ENCODE peak calls at places on chromosomes 1 and 21, in seven cellular contexts. L is mucosa of descending colon, U is heart left ventricle, K is lower lobe of right lung, D is right lobe of liver, W is heart right ventricle, T is lung. S is an unnamed sample. For H3K4me1, the result is how much of the 10 kb centered on the place peaks cover.

GRCh38 chr1:24770891-24771290 is 25.6 kb downstream of the CLIC4 start:
- DNase-seq in W (no peak), U (no peak), D (no peak), T (no peak), K (no peak), L (no peak), S (no peak)

GRCh38 chr1:180235502-180236239 is 5.6 kb downstream of the LHX4 start:
- DNase-seq in W (no peak), K (no peak), D (no peak), T (no peak), L (no peak), U (no peak), S (no peak)

GRCh38 chr1:12181568-12181967 is 14.8 kb downstream of the TNFRSF1B start:
- DNase-seq in D (no peak), L (no peak), K (no peak), W (no peak), U (no peak), T (no peak), S (no peak)

GRCh38 chr1:156639601-156640101 is 2.3 kb upstream of the BCAN start:
- DNase-seq in K (no peak), L (no peak), D (no peak), U (no peak), W (no peak), T (no peak), S (no peak)

GRCh38 chr1:9590945-9591668 is 2.4 kb downstream of the TMEM201 start:
- DNase-seq in U (peak), D (no peak), T (no peak), K (peak), L (no peak), W (no peak), S (no peak)

GRCh38 chr1:29235955-29236742 is at the start of gene PTPRU:
- DNase-seq in W (peak), K (peak), L (peak), T (peak), U (peak), D (peak), S (peak)

GRCh38 chr1:221813887-221814286 is 72.0 kb upstream of the DUSP10 start:
- DNase-seq in K (no peak), D (no peak), U (no peak), L (no peak), W (no peak), T (no peak), S (no peak)

GRCh38 chr1:66527688-66528087 is 6.3 kb upstream of the SGIP1 start:
- DNase-seq in U (no peak), T (no peak), W (no peak), K (no peak), L (no peak), D (no peak), S (no peak)

GRCh38 chr1:4796161-4796998 is 142.0 kb downstream of the AJAP1 start:
- DNase-seq in U (no peak), T (no peak), K (no peak), W (no peak), D (no peak), L (no peak), S (no peak)

GRCh38 chr1:47137925-47138615 is 829 bp downstream of the CYP4A22 start:
- DNase-seq in D (peak), L (no peak), T (no peak), W (no peak), K (no peak), U (no peak), S (no peak)

GRCh38 chr1:220243947-220244346 is 28.3 kb downstream of the RAB3GAP2 start:
- DNase-seq in T (no peak), D (no peak), U (no peak), L (no peak), K (no peak), W (no peak), S (no peak)

GRCh38 chr1:59678809-59679228 is 135.9 kb upstream of the HOOK1 start:
- DNase-seq in U (no peak), K (no peak), D (no peak), T (no peak), L (no peak), W (no peak), S (no peak)

GRCh38 chr1:201275266-201275666 is 8.0 kb upstream of the PKP1 start:
- DNase-seq in W (peak), U (peak), T (no peak), D (no peak), L (peak), K (no peak), S (no peak)

GRCh38 chr1:220513834-220514233 is 14.1 kb upstream of the MARK1 start:
- DNase-seq in W (no peak), T (no peak), K (no peak), L (no peak), D (no peak), U (no peak), S (no peak)

GRCh38 chr1:115365738-115366137 is 27.7 kb upstream of the NGF start:
- DNase-seq in T (no peak), U (peak), L (peak), W (peak), K (no peak), D (no peak), S (peak)

GRCh38 chr1:22717038-22717758 is 6.6 kb downstream of the EPHB2 start:
- DNase-seq in L (peak), D (no peak), T (no peak), W (no peak), U (no peak), K (no peak), S (peak)

GRCh38 chr1:152461544-152461943 is 47.5 kb upstream of the CRNN start:
- DNase-seq in L (peak), K (no peak), U (peak), W (peak), D (no peak), T (peak), S (peak)

GRCh38 chr1:162732566-162733335 is 57.8 kb upstream of the HSD17B7 start:
- DNase-seq in L (peak), W (peak), K (no peak), T (no peak), U (peak), D (no peak), S (peak)

GRCh38 chr1:229070168-229070567 is 200.7 kb upstream of the RAB4A start:
- DNase-seq in K (peak), U (peak), W (peak), D (peak), T (peak), L (peak), S (peak)

GRCh38 chr1:96979287-96979686 is 257.7 kb downstream of the PTBP2 start:
- DNase-seq in W (peak), T (no peak), D (no peak), L (peak), U (no peak), K (no peak), S (no peak)

GRCh38 chr1:37473431-37474050 is 839 bp upstream of the ZC3H12A start:
- DNase-seq in K (no peak), W (no peak), D (no peak), T (no peak), L (peak), U (no peak), S (peak)

GRCh38 chr1:86515597-86515996 is 31.3 kb upstream of the CLCA4 start:
- DNase-seq in W (no peak), T (no peak), D (no peak), L (peak), U (no peak), K (no peak), S (no peak)

GRCh38 chr1:231971397-231972233 is 345.0 kb downstream of the DISC1 start:
- DNase-seq in W (peak), D (no peak), U (peak), L (no peak), K (no peak), T (no peak), S (no peak)

GRCh38 chr21:15850645-15851044 is 120.9 kb downstream of the USP25 start:
- DNase-seq in D (no peak), T (no peak), W (no peak), L (no peak), U (no peak), K (no peak), S (no peak)

GRCh38 chr21:45863267-45863666 is 118.3 kb upstream of the COL6A1 start:
- DNase-seq in K (peak), L (no peak), W (no peak), D (no peak), U (no peak), T (no peak), S (no peak)

GRCh38 chr1:152440635-152441471 is 26.8 kb upstream of the CRNN start:
- DNase-seq in K (peak), T (peak), L (peak), W (peak), U (peak), D (peak), S (peak)

GRCh38 chr1:232283864-232284263 is 346.1 kb downstream of the SIPA1L2 start:
- DNase-seq in T (no peak), K (no peak), L (no peak), D (no peak), U (no peak), W (no peak), S (no peak)

GRCh38 chr1:18619467-18619835 is 11.2 kb upstream of the PAX7 start:
- DNase-seq in D (no peak), L (no peak), K (no peak), W (no peak), U (no peak), T (no peak), S (no peak)

GRCh38 chr1:87684194-87684593 is 355.5 kb downstream of the LMO4 start:
- DNase-seq in D (no peak), W (peak), U (peak), L (peak), T (no peak), K (no peak), S (peak)

GRCh38 chr1:7623886-7624285 is 147.2 kb upstream of the VAMP3 start:
- DNase-seq in T (no peak), L (no peak), U (no peak), D (no peak), W (no peak), K (peak), S (no peak)

GRCh38 chr1:73862343-73862742 is 335.6 kb downstream of the LRRIQ3 start:
- DNase-seq in T (no peak), U (no peak), D (no peak), K (no peak), W (no peak), L (no peak), S (no peak)

GRCh38 chr1:201218409-201218808 is 27.8 kb downstream of the IGFN1 start:
- DNase-seq in D (no peak), T (no peak), K (no peak), W (no peak), U (no peak), L (no peak), S (no peak)

GRCh38 chr1:27570383-27570755 is 33.6 kb downstream of the AHDC1 start:
- DNase-seq in D (no peak), L (no peak), U (no peak), T (no peak), W (no peak), K (no peak), S (no peak)

GRCh38 chr1:23194119-23194984 is 22.9 kb downstream of the HTR1D start:
- DNase-seq in L (no peak), K (no peak), U (no peak), W (no peak), D (no peak), T (no peak), S (no peak)

GRCh38 chr1:201690528-201690927 is 138.4 kb upstream of the IPO9 start:
- DNase-seq in W (no peak), K (no peak), D (no peak), U (no peak), L (no peak), T (no peak), S (no peak)

GRCh38 chr1:184419734-184420161 is 32.9 kb downstream of the C1orf21 start:
- DNase-seq in W (no peak), K (no peak), D (no peak), U (no peak), T (no peak), L (no peak), S (no peak)

GRCh38 chr1:156347337-156347736 is 9.0 kb downstream of the TSACC start:
- DNase-seq in T (no peak), K (no peak), W (no peak), U (no peak), D (no peak), L (no peak), S (no peak)

DNA sequence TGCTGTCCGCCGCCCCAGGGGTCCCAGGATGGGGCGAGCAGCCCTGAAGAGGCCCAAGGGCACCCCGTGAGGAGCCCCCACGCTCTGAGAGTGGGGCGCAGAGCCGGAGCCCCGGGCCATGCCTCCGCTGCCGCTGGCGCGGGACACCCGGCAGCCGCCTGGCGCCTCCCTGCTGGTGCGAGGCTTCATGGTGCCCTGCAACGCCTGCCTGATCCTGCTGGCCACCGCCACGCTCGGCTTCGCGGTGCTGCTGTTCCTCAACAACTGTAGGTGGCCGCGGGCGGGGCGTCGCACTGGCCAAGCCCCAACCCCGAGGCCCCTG is 14.5 kb downstream of the AGRN start:
- DNase-seq in U (no peak), K (no peak), L (no peak), D (no peak), W (no peak), T (no peak), S (no peak)
- H3K4me1 ChIP-seq in U (under half), K (under half), L (under half), D (under half), W (under half), T (under half), S (under half)

DNA sequence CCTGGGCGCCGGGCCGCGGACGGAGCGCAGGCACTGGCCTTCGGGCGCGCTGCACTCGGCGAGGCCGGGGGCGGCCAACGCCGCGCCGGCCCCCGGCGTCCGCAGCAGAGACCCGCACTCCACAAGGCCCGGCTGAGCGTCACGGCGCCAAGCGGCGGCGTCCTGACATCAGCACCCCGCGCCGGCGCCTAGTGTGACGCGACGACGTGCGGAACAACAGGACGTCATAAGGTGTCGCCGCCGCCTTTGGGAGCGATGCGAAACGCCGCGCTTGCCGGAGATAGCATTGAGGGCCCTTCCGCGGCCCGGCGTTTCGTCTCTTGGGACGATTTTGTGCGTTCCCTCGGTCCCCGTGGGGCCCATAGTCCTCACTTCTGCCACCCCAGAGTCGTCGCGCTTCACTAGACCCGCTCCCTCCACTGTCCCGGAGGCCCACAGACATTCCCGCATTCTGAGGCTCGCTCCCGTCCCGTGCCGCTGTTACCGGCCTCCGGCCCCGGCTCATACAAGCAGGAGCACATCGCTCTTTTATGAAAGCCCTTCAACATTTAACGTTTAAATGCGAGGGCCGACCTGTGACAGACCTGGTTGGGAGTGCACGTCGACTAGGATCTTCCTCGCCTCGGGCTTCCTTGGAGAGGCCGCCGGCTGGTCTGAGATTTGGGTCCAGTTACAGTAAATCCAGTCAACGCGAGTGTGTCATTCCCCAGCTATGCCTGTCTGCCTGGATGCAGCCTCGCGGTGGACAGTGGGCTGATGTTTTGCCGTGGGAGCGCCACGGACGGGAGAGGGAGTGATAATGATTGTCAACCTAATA is at the start of gene SSU72:
- DNase-seq in W (peak), L (peak), D (peak), K (peak), T (peak), U (peak), S (peak)
- TF ChIP-seq CTCF in W (no peak), L (no peak), D (no peak), K (no peak), T (no peak), U (no peak), S (no peak)

GRCh38 chr1:39152923-39153322 is 51.6 kb upstream of the MACF1 start:
- DNase-seq in L (no peak), T (no peak), W (no peak), D (no peak), K (no peak), U (no peak), S (no peak)
- H3K4me1 ChIP-seq in L (under half), T (under half), W (under half), D (half or more), K (half or more), U (half or more), S (half or more)

DNA sequence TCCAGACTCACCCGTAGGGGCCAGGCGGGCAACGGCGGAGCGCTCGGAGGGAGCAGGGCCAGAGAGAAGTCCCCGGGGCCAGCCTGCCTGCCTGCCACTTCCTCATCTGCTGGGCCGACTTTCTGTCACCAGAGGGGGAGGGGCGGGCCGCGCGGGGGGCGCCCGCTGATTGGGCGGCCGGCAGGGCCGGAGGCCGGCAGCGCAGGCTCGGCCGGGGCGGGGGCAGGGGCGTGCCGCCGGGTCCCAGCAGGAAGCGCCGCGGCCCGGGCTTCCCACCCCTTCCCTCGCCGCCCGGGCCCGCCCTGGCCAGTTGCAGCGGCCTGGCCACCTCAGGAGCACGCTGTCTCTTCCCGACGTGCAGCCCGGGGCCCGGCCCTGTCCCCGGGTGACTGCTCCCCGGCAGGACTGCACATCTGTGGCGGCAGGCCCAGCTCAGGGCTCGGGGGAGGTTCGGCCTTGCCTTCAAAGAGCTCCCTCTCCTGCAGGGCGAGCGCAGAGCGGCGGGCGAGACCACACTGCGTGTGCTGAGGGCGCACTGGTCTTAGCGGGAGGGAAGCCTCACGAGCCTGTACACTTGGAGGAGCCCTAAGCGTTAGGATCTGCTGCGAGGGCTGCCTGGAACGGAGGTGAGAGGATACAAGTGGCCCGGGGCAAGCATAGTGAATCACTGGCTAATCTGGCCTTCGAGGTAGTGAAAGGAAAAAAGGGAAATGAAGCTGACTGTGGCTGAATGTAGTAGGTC is at the start of gene ELOVL1:
- DNase-seq in L (peak), U (peak), K (peak), W (peak), T (peak), D (peak), S (peak)
- TF ChIP-seq CTCF in L (no peak), U (peak), K (no peak), W (peak), T (no peak), D (no peak), S (peak)

S was measured in body of pancreas.